ENCODE peak calls at places on chromosomes 7 and 10, in four cellular contexts. One of them, this sample, is unnamed.

GRCh38 chr10:32445740-32446615 is at the start of gene CCDC7:
- DNase-seq in dorsolateral prefrontal cortex: peak; percentile 73
- DNase-seq in CD8-positive, alpha-beta T cell: peak; percentile 81
- DNase-seq in IMR-90: peak; percentile 84
- DNase-seq in this sample: peak; percentile 82

GRCh38 chr7:132537451-132537850 is 38.8 kb downstream of the PLXNA4 start:
- DNase-seq in CD8-positive, alpha-beta T cell: no peak
- DNase-seq in IMR-90: no peak
- DNase-seq in dorsolateral prefrontal cortex: no peak
- DNase-seq in this sample: no peak

GRCh38 chr10:47406548-47406869 is 22.4 kb upstream of the ZNF488 start:
- DNase-seq in IMR-90: no peak
- DNase-seq in CD8-positive, alpha-beta T cell: no peak
- DNase-seq in dorsolateral prefrontal cortex: no peak
- DNase-seq in this sample: no peak

GRCh38 chr10:53022663-53023088 is 250.1 kb upstream of the MBL2 start:
- DNase-seq in dorsolateral prefrontal cortex: no peak
- DNase-seq in IMR-90: no peak
- DNase-seq in CD8-positive, alpha-beta T cell: no peak
- DNase-seq in this sample: no peak

GRCh38 chr10:75788394-75789205 is 357.2 kb downstream of the LRMDA start:
- DNase-seq in CD8-positive, alpha-beta T cell: no peak
- DNase-seq in IMR-90: no peak
- DNase-seq in dorsolateral prefrontal cortex: no peak
- DNase-seq in this sample: no peak

GRCh38 chr10:122173337-122173736 is 97.8 kb upstream of the BTBD16 start:
- DNase-seq in CD8-positive, alpha-beta T cell: no peak
- DNase-seq in IMR-90: no peak
- DNase-seq in dorsolateral prefrontal cortex: no peak
- DNase-seq in this sample: no peak

GRCh38 chr10:25226775-25227682 is 52.2 kb downstream of the GPR158 start:
- DNase-seq in dorsolateral prefrontal cortex: peak; percentile 12
- DNase-seq in IMR-90: peak; percentile 22
- DNase-seq in CD8-positive, alpha-beta T cell: no peak
- DNase-seq in this sample: peak; percentile 6

GRCh38 chr10:91635401-91636400 is 2.8 kb upstream of the PPP1R3C start:
- DNase-seq in IMR-90: peak; percentile 81
- DNase-seq in CD8-positive, alpha-beta T cell: no peak
- DNase-seq in dorsolateral prefrontal cortex: peak; percentile 49
- DNase-seq in this sample: peak; percentile 79

GRCh38 chr7:106108988-106109387 is 3.1 kb downstream of the SYPL1 start:
- DNase-seq in IMR-90: no peak
- DNase-seq in dorsolateral prefrontal cortex: no peak
- DNase-seq in CD8-positive, alpha-beta T cell: no peak
- DNase-seq in this sample: no peak

GRCh38 chr10:92350411-92350810 is 59.4 kb downstream of the MARCHF5 start:
- DNase-seq in CD8-positive, alpha-beta T cell: no peak
- DNase-seq in dorsolateral prefrontal cortex: no peak
- DNase-seq in IMR-90: no peak
- DNase-seq in this sample: no peak

GRCh38 chr10:119206603-119207366 is 586 bp upstream of the GRK5 start:
- DNase-seq in IMR-90: peak; percentile 59
- DNase-seq in CD8-positive, alpha-beta T cell: peak; percentile 60
- DNase-seq in dorsolateral prefrontal cortex: peak; percentile 47
- DNase-seq in this sample: no peak

GRCh38 chr10:103845983-103846382 is 9.4 kb downstream of the SH3PXD2A start:
- DNase-seq in CD8-positive, alpha-beta T cell: peak; percentile 35
- DNase-seq in IMR-90: no peak
- DNase-seq in dorsolateral prefrontal cortex: no peak
- DNase-seq in this sample: no peak

GRCh38 chr10:32957341-32958084 is 517 bp downstream of the ITGB1 start:
- DNase-seq in dorsolateral prefrontal cortex: peak; percentile 62
- DNase-seq in CD8-positive, alpha-beta T cell: no peak
- DNase-seq in IMR-90: no peak
- DNase-seq in this sample: no peak

GRCh38 chr7:26398436-26399308 is 107.0 kb downstream of the SNX10 start:
- DNase-seq in IMR-90: peak; percentile 18
- DNase-seq in CD8-positive, alpha-beta T cell: no peak
- DNase-seq in dorsolateral prefrontal cortex: peak; percentile 39
- DNase-seq in this sample: no peak

GRCh38 chr7:4110438-4110837 is 571.7 kb upstream of the FOXK1 start:
- DNase-seq in dorsolateral prefrontal cortex: no peak
- DNase-seq in IMR-90: no peak
- DNase-seq in CD8-positive, alpha-beta T cell: no peak
- DNase-seq in this sample: no peak

GRCh38 chr7:105204953-105205352 is 183.8 kb downstream of the SRPK2 start:
- DNase-seq in dorsolateral prefrontal cortex: no peak
- DNase-seq in CD8-positive, alpha-beta T cell: no peak
- DNase-seq in IMR-90: no peak
- DNase-seq in this sample: no peak

GRCh38 chr7:25732771-25733217 is 419.2 kb upstream of the NFE2L3 start:
- DNase-seq in IMR-90: no peak
- DNase-seq in CD8-positive, alpha-beta T cell: no peak
- DNase-seq in dorsolateral prefrontal cortex: no peak
- DNase-seq in this sample: no peak

GRCh38 chr7:36107926-36108631 is 45.0 kb upstream of the EEPD1 start:
- DNase-seq in CD8-positive, alpha-beta T cell: no peak
- DNase-seq in IMR-90: no peak
- DNase-seq in dorsolateral prefrontal cortex: no peak
- DNase-seq in this sample: no peak

GRCh38 chr7:4873071-4873944 is 10.2 kb downstream of the RADIL start:
- DNase-seq in CD8-positive, alpha-beta T cell: no peak
- DNase-seq in dorsolateral prefrontal cortex: no peak
- DNase-seq in IMR-90: no peak
- DNase-seq in this sample: no peak

GRCh38 chr10:61847087-61847486 is 54.4 kb upstream of the ARID5B start:
- DNase-seq in dorsolateral prefrontal cortex: no peak
- DNase-seq in CD8-positive, alpha-beta T cell: no peak
- DNase-seq in IMR-90: no peak
- DNase-seq in this sample: no peak
- H3K27me3 ChIP-seq in dorsolateral prefrontal cortex: no peaks in the 10 kb centered on the region
- H3K27me3 ChIP-seq in CD8-positive, alpha-beta T cell: no peaks in the 10 kb centered on the region
- H3K27me3 ChIP-seq in IMR-90: no peaks in the 10 kb centered on the region
- H3K27me3 ChIP-seq in this sample: no peaks in the 10 kb centered on the region

DNA sequence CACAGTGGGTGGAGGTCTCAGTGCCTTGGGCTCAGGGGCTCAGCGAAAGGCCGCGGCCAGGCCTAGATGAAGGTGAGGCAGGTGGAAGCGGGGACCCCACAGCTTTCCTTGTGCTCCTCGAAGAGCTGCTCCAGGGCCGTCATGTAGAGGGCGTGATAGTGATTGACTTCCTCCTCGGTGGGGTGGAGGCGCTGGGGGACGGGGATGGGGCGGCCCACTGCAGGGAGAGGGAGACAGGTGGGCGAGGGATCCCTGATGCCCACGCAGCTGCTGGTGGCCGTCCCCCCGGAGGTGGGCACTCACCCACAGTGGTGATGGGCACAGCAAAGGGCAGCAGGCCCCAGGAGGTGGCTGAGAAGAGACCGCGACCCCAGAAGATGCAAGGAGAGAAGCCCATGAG is 5.0 kb downstream of the MOGAT3 start:
- DNase-seq in CD8-positive, alpha-beta T cell: no peak
- DNase-seq in IMR-90: no peak
- DNase-seq in dorsolateral prefrontal cortex: no peak
- DNase-seq in this sample: no peak
- H3K27me3 ChIP-seq in CD8-positive, alpha-beta T cell: no peaks in the 10 kb centered on the region
- H3K27me3 ChIP-seq in IMR-90: peaks cover 24% of the 10 kb centered on the region
- H3K27me3 ChIP-seq in dorsolateral prefrontal cortex: peaks cover under 1% of the 10 kb centered on the region
- H3K27me3 ChIP-seq in this sample: peaks cover 4% of the 10 kb centered on the region

DNA sequence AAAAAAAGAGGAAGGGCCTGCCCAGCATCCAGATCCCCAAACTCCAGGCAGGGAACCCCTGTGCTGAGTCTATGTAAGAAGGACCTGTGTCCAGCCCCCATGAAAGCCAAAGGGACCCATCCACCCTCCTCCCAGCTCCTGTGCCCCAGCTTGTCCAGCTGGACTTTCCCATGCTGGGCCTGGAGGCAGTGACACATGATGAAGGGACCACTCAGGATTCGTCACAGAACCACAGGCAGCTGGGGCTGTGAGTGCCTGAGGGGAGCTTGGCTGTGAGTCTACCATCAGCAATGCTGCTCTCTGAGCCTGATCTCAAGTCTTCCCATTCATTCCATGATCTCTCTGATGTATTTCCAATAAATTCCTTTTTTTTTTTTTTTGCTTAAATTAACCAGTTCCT is 36.2 kb upstream of the MNX1 start:
- DNase-seq in CD8-positive, alpha-beta T cell: no peak
- DNase-seq in dorsolateral prefrontal cortex: no peak
- DNase-seq in IMR-90: peak; percentile 81
- DNase-seq in this sample: peak; percentile 23
- H3K27me3 ChIP-seq in CD8-positive, alpha-beta T cell: no peaks in the 10 kb centered on the region
- H3K27me3 ChIP-seq in dorsolateral prefrontal cortex: no peaks in the 10 kb centered on the region
- H3K27me3 ChIP-seq in IMR-90: peaks cover 5% of the 10 kb centered on the region
- H3K27me3 ChIP-seq in this sample: no peaks in the 10 kb centered on the region

DNA sequence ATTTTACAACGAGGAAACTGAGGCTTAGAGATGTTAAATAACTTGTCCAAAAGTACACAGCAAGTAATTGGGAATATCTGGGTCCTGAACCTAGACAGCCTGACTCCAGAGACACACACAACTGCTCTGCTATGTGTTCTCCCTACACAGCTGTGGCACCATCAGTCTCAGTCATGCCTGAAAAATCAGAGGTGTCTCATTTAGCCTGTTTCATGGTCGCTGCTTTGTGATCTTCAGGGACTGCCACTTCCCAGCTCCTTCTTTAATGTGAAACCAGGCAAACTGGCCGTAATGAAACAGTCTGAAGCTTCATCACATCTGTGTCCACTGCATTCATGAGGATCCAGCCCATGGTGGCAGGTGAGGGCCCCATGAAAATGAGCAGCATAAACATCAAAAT is 56.6 kb downstream of the COL1A2 start:
- DNase-seq in CD8-positive, alpha-beta T cell: no peak
- DNase-seq in dorsolateral prefrontal cortex: no peak
- DNase-seq in IMR-90: no peak
- DNase-seq in this sample: no peak
- H3K27me3 ChIP-seq in CD8-positive, alpha-beta T cell: no peaks in the 10 kb centered on the region
- H3K27me3 ChIP-seq in dorsolateral prefrontal cortex: no peaks in the 10 kb centered on the region
- H3K27me3 ChIP-seq in IMR-90: peaks cover 2% of the 10 kb centered on the region
- H3K27me3 ChIP-seq in this sample: no peaks in the 10 kb centered on the region

This sample was measured in brain microvascular endothelial cell.